ENCODE peak calls at places on chromosomes 5 and 9, in five cellular contexts. Z, F, E, S and K are unnamed samples.

GRCh38 chr5:54295658-54296276 is 14.6 kb downstream of the ARL15 start:
- DNase-seq in Z (no peak), F (no peak), E (no peak), S (no peak), K (no peak)

GRCh38 chr5:151095341-151096000 is 14.6 kb upstream of the TNIP1 start:
- DNase-seq in Z (peak; percentile 51), F (peak; percentile 33), E (no peak), S (peak; percentile 52), K (no peak)

GRCh38 chr5:6222121-6222520 is 156.2 kb downstream of the MED10 start:
- DNase-seq in Z (no peak), F (no peak), E (no peak), S (no peak), K (no peak)

GRCh38 chr9:78131969-78132687 is 100.5 kb upstream of the GNAQ start:
- DNase-seq in Z (no peak), F (peak; percentile 22), E (no peak), S (peak; percentile 33), K (no peak)

GRCh38 chr9:136960212-136960937 is 8.3 kb downstream of the LCN12 start:
- DNase-seq in Z (no peak), F (no peak), E (no peak), S (no peak), K (no peak)

GRCh38 chr5:150106669-150107068 is 20.3 kb upstream of the CSF1R start:
- DNase-seq in Z (no peak), F (peak; percentile 3), E (no peak), S (no peak), K (no peak)

GRCh38 chr5:107615173-107615856 is 55.4 kb downstream of the EFNA5 start:
- DNase-seq in Z (no peak), F (no peak), E (no peak), S (peak; percentile 43), K (no peak)

GRCh38 chr5:116042375-116042774 is 10.1 kb downstream of the ARL14EPL start:
- DNase-seq in Z (no peak), F (no peak), E (no peak), S (no peak), K (no peak)

GRCh38 chr5:155735388-155735787 is 591.6 kb upstream of the SGCD start:
- DNase-seq in Z (peak; percentile 55), F (no peak), E (no peak), S (no peak), K (no peak)

GRCh38 chr9:85631809-85632208 is 109.9 kb downstream of the AGTPBP1 start:
- DNase-seq in Z (no peak), F (no peak), E (no peak), S (no peak), K (no peak)

GRCh38 chr5:74140409-74140808 is 500.1 kb downstream of the ENC1 start:
- DNase-seq in Z (no peak), F (peak; percentile 12), E (no peak), S (peak; percentile 4), K (no peak)

GRCh38 chr9:5449521-5450359 is 602 bp upstream of the CD274 start:
- DNase-seq in Z (no peak), F (no peak), E (no peak), S (no peak), K (no peak)

GRCh38 chr5:53123702-53124101 is 14.1 kb upstream of the MOCS2 start:
- DNase-seq in Z (peak; percentile 37), F (peak; percentile 40), E (no peak), S (peak; percentile 49), K (no peak)
- TF ChIP-seq CTCF in Z (peak; percentile 47), F (no peak), E (no peak), S (no peak), K (peak; percentile 2)

GRCh38 chr5:124735169-124735858 is 11.1 kb downstream of the ZNF608 start:
- DNase-seq in Z (peak; percentile 80), F (peak; percentile 86), E (no peak), S (peak; percentile 21), K (peak; percentile 63)

GRCh38 chr5:124730381-124730780 is 16.1 kb downstream of the ZNF608 start:
- DNase-seq in Z (no peak), F (no peak), E (no peak), S (no peak), K (no peak)

GRCh38 chr5:124734574-124735168 is 11.8 kb downstream of the ZNF608 start:
- DNase-seq in Z (no peak), F (no peak), E (no peak), S (no peak), K (no peak)

GRCh38 chr5:124732349-124732875 is 14.0 kb downstream of the ZNF608 start:
- DNase-seq in Z (no peak), F (no peak), E (no peak), S (no peak), K (no peak)

GRCh38 chr5:124732891-124733670 is 13.4 kb downstream of the ZNF608 start:
- DNase-seq in Z (no peak), F (no peak), E (no peak), S (no peak), K (no peak)
- TF ChIP-seq CTCF in Z (no peak), F (no peak), E (no peak), S (no peak), K (no peak)

GRCh38 chr9:13278023-13278367 is 1.5 kb downstream of the MPDZ start:
- DNase-seq in Z (no peak), F (peak; percentile 35), E (peak; percentile 6), S (peak; percentile 54), K (no peak)

GRCh38 chr9:13274901-13275641 is 4.4 kb downstream of the MPDZ start:
- DNase-seq in Z (peak; percentile 66), F (peak; percentile 63), E (peak; percentile 24), S (peak; percentile 76), K (no peak)

GRCh38 chr9:13281356-13282016 is 2.0 kb upstream of the MPDZ start:
- DNase-seq in Z (peak; percentile 38), F (no peak), E (no peak), S (no peak), K (no peak)

GRCh38 chr9:13279284-13280162 is at the start of gene MPDZ:
- DNase-seq in Z (peak; percentile 63), F (peak; percentile 63), E (peak; percentile 13), S (peak; percentile 68), K (peak; percentile 40)

GRCh38 chr9:13278368-13279246 is 885 bp downstream of the MPDZ start:
- DNase-seq in Z (peak; percentile 82), F (peak; percentile 72), E (peak; percentile 42), S (peak; percentile 77), K (no peak)
- TF ChIP-seq CTCF in Z (peak; percentile 17), F (no peak), E (peak; percentile 21), S (peak; percentile 24), K (no peak)

GRCh38 chr5:171494452-171495121 is 75.1 kb downstream of the FGF18 start:
- DNase-seq in Z (peak; percentile 86), F (peak; percentile 92), E (peak; percentile 89), S (peak; percentile 55), K (no peak)
- TF ChIP-seq CTCF in Z (no peak), F (no peak), E (no peak), S (no peak), K (no peak)

DNA sequence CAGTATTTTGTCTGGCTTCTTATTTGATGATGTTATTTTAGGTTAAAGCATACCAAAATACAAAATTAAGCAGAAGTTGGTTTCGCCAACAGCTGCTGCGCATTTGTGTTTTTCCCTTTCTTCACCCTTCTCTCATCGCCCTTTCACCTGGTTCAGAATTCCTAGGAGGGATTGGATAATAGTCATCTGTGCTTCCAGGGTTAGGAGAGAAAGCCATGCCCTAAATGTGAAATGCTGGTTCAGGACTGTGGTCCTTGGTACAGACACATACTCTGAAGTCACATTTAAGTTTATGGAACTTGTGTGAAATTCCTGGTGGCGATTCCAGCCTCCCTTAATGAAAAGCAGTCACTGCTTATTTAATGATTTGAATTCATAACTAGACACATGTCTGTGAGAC is 7.7 kb downstream of the MAST4 start:
- DNase-seq in Z (no peak), F (no peak), E (no peak), S (no peak), K (no peak)
- TF ChIP-seq CTCF in Z (no peak), F (no peak), E (no peak), S (no peak), K (no peak)

DNA sequence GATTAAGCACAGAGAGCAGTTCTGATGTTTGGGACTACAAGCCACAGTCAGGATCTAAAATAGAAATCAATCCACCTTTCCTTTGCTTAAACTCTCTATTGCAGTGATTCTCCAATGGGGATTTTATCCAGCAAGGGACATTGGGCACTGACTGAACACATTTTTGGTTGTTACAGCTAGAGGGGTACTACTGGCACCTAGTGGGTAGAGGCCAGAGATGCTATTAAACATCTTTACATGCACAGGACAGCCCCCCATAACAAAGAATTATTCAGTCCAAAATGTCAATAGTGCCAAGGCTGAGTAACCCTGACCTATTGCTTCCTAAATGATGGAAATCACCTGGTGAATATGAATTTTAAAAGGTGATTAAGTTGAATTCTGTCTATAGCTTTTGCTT is 12.0 kb downstream of the ZNF622 start:
- DNase-seq in Z (no peak), F (no peak), E (no peak), S (no peak), K (no peak)
- TF ChIP-seq CTCF in Z (no peak), F (no peak), E (no peak), S (no peak), K (no peak)